ENCODE peak calls at places on chromosomes 1 and 21, in six cellular contexts. One of them, this sample, is unnamed.

GRCh38 chr1:168155910-168156309 is 19.2 kb upstream of the GPR161 start:
- DNase-seq in esophagus muscularis mucosa: no peak
- DNase-seq in A549: no peak
- DNase-seq in breast epithelium: no peak
- DNase-seq in uterus: no peak
- DNase-seq in HCT116: no peak
- DNase-seq in this sample: no peak

GRCh38 chr1:8384577-8384976 is 66.7 kb downstream of the SLC45A1 start:
- DNase-seq in esophagus muscularis mucosa: no peak
- DNase-seq in A549: no peak
- DNase-seq in breast epithelium: no peak
- DNase-seq in uterus: no peak
- DNase-seq in HCT116: no peak
- DNase-seq in this sample: no peak

GRCh38 chr1:8015036-8015808 is 10.9 kb downstream of the ERRFI1 start:
- DNase-seq in esophagus muscularis mucosa: no peak
- DNase-seq in A549: peak
- DNase-seq in breast epithelium: no peak
- DNase-seq in uterus: peak
- DNase-seq in HCT116: no peak
- DNase-seq in this sample: peak

GRCh38 chr1:76862447-76862846 is 4.8 kb upstream of the ST6GALNAC5 start:
- DNase-seq in esophagus muscularis mucosa: no peak
- DNase-seq in A549: no peak
- DNase-seq in breast epithelium: no peak
- DNase-seq in uterus: no peak
- DNase-seq in HCT116: no peak
- DNase-seq in this sample: no peak

GRCh38 chr1:3625151-3625907 is 514 bp downstream of the TPRG1L start:
- DNase-seq in esophagus muscularis mucosa: no peak
- DNase-seq in A549: peak
- DNase-seq in breast epithelium: no peak
- DNase-seq in uterus: no peak
- DNase-seq in HCT116: no peak
- DNase-seq in this sample: peak

GRCh38 chr1:18128298-18128697 is 20.7 kb downstream of the IGSF21 start:
- DNase-seq in esophagus muscularis mucosa: no peak
- DNase-seq in A549: no peak
- DNase-seq in breast epithelium: no peak
- DNase-seq in uterus: no peak
- DNase-seq in HCT116: no peak
- DNase-seq in this sample: no peak

GRCh38 chr1:159821171-159821867 is 5.4 kb upstream of the SLAMF8 start:
- DNase-seq in esophagus muscularis mucosa: no peak
- DNase-seq in A549: peak
- DNase-seq in breast epithelium: no peak
- DNase-seq in uterus: no peak
- DNase-seq in HCT116: no peak
- DNase-seq in this sample: no peak

GRCh38 chr21:37758997-37759396 is 157.3 kb downstream of the KCNJ6 start:
- DNase-seq in esophagus muscularis mucosa: no peak
- DNase-seq in A549: peak
- DNase-seq in breast epithelium: no peak
- DNase-seq in uterus: no peak
- DNase-seq in HCT116: no peak
- DNase-seq in this sample: peak

GRCh38 chr1:2583871-2584341 is 2.7 kb upstream of the PRXL2B start:
- DNase-seq in esophagus muscularis mucosa: no peak
- DNase-seq in A549: peak
- DNase-seq in breast epithelium: no peak
- DNase-seq in uterus: no peak
- DNase-seq in HCT116: no peak
- DNase-seq in this sample: no peak

GRCh38 chr1:47931395-47931794 is 65.8 kb downstream of the TRABD2B start:
- DNase-seq in esophagus muscularis mucosa: no peak
- DNase-seq in A549: peak
- DNase-seq in breast epithelium: no peak
- DNase-seq in uterus: no peak
- DNase-seq in HCT116: peak
- DNase-seq in this sample: no peak

GRCh38 chr1:200245492-200245891 is 164.3 kb downstream of the ZNF281 start:
- DNase-seq in esophagus muscularis mucosa: no peak
- DNase-seq in A549: peak
- DNase-seq in breast epithelium: no peak
- DNase-seq in uterus: no peak
- DNase-seq in HCT116: no peak
- DNase-seq in this sample: peak

GRCh38 chr1:213296558-213296957 is 245.5 kb downstream of the RPS6KC1 start:
- DNase-seq in esophagus muscularis mucosa: no peak
- DNase-seq in A549: no peak
- DNase-seq in breast epithelium: no peak
- DNase-seq in uterus: no peak
- DNase-seq in HCT116: no peak
- DNase-seq in this sample: no peak

GRCh38 chr1:213821943-213822334 is 165.8 kb upstream of the PROX1 start:
- DNase-seq in esophagus muscularis mucosa: no peak
- DNase-seq in A549: no peak
- DNase-seq in breast epithelium: no peak
- DNase-seq in uterus: no peak
- DNase-seq in HCT116: no peak
- DNase-seq in this sample: no peak

GRCh38 chr1:204647114-204647804 is 38.3 kb downstream of the LRRN2 start:
- DNase-seq in esophagus muscularis mucosa: no peak
- DNase-seq in A549: peak
- DNase-seq in breast epithelium: no peak
- DNase-seq in uterus: no peak
- DNase-seq in HCT116: peak
- DNase-seq in this sample: peak

GRCh38 chr1:156571261-156571958 is 955 bp downstream of the IQGAP3 start:
- DNase-seq in esophagus muscularis mucosa: no peak
- DNase-seq in A549: peak
- DNase-seq in breast epithelium: no peak
- DNase-seq in uterus: no peak
- DNase-seq in HCT116: no peak
- DNase-seq in this sample: peak

GRCh38 chr1:194024659-194025058 is 838.2 kb upstream of the B3GALT2 start:
- DNase-seq in esophagus muscularis mucosa: no peak
- DNase-seq in A549: no peak
- DNase-seq in breast epithelium: no peak
- DNase-seq in uterus: no peak
- DNase-seq in HCT116: no peak
- DNase-seq in this sample: no peak

GRCh38 chr1:61011514-61012263 is 70.7 kb upstream of the NFIA start:
- DNase-seq in esophagus muscularis mucosa: no peak
- DNase-seq in A549: no peak
- DNase-seq in breast epithelium: no peak
- DNase-seq in uterus: no peak
- DNase-seq in HCT116: no peak
- DNase-seq in this sample: peak

GRCh38 chr1:56788588-56788987 is 30.6 kb downstream of the FYB2 start:
- DNase-seq in esophagus muscularis mucosa: no peak
- DNase-seq in A549: no peak
- DNase-seq in breast epithelium: no peak
- DNase-seq in uterus: no peak
- DNase-seq in HCT116: no peak
- DNase-seq in this sample: no peak

GRCh38 chr21:15804247-15804985 is 74.6 kb downstream of the USP25 start:
- DNase-seq in esophagus muscularis mucosa: no peak
- DNase-seq in A549: no peak
- DNase-seq in breast epithelium: no peak
- DNase-seq in uterus: no peak
- DNase-seq in HCT116: no peak
- DNase-seq in this sample: no peak

GRCh38 chr21:38909929-38910328 is 104.2 kb downstream of the ETS2 start:
- DNase-seq in esophagus muscularis mucosa: no peak
- DNase-seq in A549: no peak
- DNase-seq in breast epithelium: no peak
- DNase-seq in uterus: no peak
- DNase-seq in HCT116: no peak
- DNase-seq in this sample: no peak

GRCh38 chr1:165678509-165678908 is 19.9 kb downstream of the ALDH9A1 start:
- DNase-seq in esophagus muscularis mucosa: no peak
- DNase-seq in A549: no peak
- DNase-seq in breast epithelium: no peak
- DNase-seq in uterus: no peak
- DNase-seq in HCT116: no peak
- DNase-seq in this sample: no peak

GRCh38 chr1:101181930-101182329 is 54.9 kb upstream of the S1PR1 start:
- DNase-seq in esophagus muscularis mucosa: no peak
- DNase-seq in A549: no peak
- DNase-seq in breast epithelium: no peak
- DNase-seq in uterus: no peak
- DNase-seq in HCT116: no peak
- DNase-seq in this sample: no peak

GRCh38 chr1:20661235-20662109 is at the start of gene DDOST:
- DNase-seq in esophagus muscularis mucosa: peak
- DNase-seq in A549: peak
- DNase-seq in breast epithelium: peak
- DNase-seq in uterus: peak
- DNase-seq in HCT116: peak
- DNase-seq in this sample: peak
- TF ChIP-seq POLR2A in esophagus muscularis mucosa: peak
- TF ChIP-seq POLR2A in A549: peak
- TF ChIP-seq POLR2A in breast epithelium: no peak
- TF ChIP-seq POLR2A in uterus: peak
- TF ChIP-seq POLR2A in HCT116: peak
- TF ChIP-seq POLR2A in this sample: peak

DNA sequence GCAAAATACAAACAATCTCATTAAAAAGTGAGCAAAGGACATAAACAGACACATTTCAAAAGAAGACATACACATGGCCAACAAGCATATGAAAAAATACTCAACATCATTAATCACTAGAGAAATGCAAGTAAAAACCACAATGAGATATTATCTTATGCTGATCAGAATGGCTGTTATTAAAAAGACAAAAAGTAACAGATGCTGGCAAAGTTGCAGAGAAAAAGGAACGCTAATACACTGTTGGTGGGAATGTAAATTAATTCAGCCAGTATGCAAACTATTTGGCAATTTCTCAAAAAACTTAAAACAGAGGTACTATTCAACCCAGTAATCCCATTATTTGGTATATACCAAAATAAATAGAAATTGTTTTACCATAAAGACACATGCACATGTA is 32.2 kb upstream of the TNFSF18 start:
- DNase-seq in esophagus muscularis mucosa: no peak
- DNase-seq in A549: no peak
- DNase-seq in breast epithelium: no peak
- DNase-seq in uterus: no peak
- DNase-seq in HCT116: no peak
- DNase-seq in this sample: no peak
- TF ChIP-seq POLR2A in esophagus muscularis mucosa: no peak
- TF ChIP-seq POLR2A in A549: no peak
- TF ChIP-seq POLR2A in breast epithelium: no peak
- TF ChIP-seq POLR2A in uterus: no peak
- TF ChIP-seq POLR2A in HCT116: no peak
- TF ChIP-seq POLR2A in this sample: no peak

GRCh38 chr21:42925114-42925907 is at the start of gene ERVH48-1:
- DNase-seq in esophagus muscularis mucosa: no peak
- DNase-seq in A549: no peak
- DNase-seq in breast epithelium: no peak
- DNase-seq in uterus: no peak
- DNase-seq in HCT116: no peak
- DNase-seq in this sample: no peak

GRCh38 chr21:42921912-42922311 is 3.5 kb downstream of the ERVH48-1 start:
- DNase-seq in esophagus muscularis mucosa: no peak
- DNase-seq in A549: no peak
- DNase-seq in breast epithelium: no peak
- DNase-seq in uterus: no peak
- DNase-seq in HCT116: no peak
- DNase-seq in this sample: peak

GRCh38 chr21:42922918-42923317 is 2.5 kb downstream of the ERVH48-1 start:
- DNase-seq in esophagus muscularis mucosa: no peak
- DNase-seq in A549: no peak
- DNase-seq in breast epithelium: no peak
- DNase-seq in uterus: no peak
- DNase-seq in HCT116: no peak
- DNase-seq in this sample: no peak

GRCh38 chr21:42924433-42924751 is 1.0 kb downstream of the ERVH48-1 start:
- DNase-seq in esophagus muscularis mucosa: no peak
- DNase-seq in A549: no peak
- DNase-seq in breast epithelium: no peak
- DNase-seq in uterus: no peak
- DNase-seq in HCT116: no peak
- DNase-seq in this sample: no peak

GRCh38 chr21:42923553-42924432 is 1.6 kb downstream of the ERVH48-1 start:
- DNase-seq in esophagus muscularis mucosa: peak
- DNase-seq in A549: peak
- DNase-seq in breast epithelium: peak
- DNase-seq in uterus: peak
- DNase-seq in HCT116: peak
- DNase-seq in this sample: peak
- TF ChIP-seq POLR2A in esophagus muscularis mucosa: no peak
- TF ChIP-seq POLR2A in A549: no peak
- TF ChIP-seq POLR2A in breast epithelium: no peak
- TF ChIP-seq POLR2A in uterus: no peak
- TF ChIP-seq POLR2A in HCT116: no peak
- TF ChIP-seq POLR2A in this sample: peak

DNA sequence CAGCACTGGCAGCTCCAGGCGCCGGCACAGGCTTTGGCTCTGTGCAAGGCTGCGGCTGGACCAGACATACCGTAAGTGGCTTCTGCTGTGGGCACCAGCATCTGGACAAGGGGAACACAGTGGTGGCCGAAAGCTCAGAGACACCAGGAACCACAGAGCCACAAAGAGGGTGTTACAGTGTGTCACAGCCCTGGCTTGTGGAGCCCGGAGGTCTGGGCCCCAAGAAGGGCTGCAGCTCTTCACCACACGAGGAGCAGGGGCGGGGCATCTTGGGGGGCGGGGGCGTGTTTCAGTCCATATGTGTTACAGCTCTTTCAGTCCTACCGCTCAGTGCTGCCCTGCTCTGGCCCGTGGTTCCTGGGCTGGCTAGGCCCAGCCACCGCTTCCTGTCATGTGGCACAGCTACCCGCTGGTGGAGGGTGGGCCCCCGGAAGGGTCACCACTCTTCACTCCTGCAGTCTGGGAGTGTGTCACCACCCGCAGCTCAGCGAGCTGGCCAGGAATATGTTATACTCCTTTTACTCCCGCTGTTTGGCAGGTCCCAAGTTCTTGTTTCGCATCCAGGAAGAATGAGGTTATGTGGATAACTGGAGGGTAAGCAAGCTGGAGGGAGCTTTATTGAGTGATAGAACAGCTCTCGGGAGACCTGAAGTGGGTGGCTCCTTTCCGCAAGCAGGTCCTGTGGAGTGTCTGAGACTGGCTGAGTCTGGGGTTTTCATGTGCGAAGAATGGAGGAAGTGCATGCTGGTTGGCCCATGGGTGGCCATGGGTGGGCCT is 3.3 kb upstream of the LSM10 start:
- DNase-seq in esophagus muscularis mucosa: peak
- DNase-seq in A549: peak
- DNase-seq in breast epithelium: peak
- DNase-seq in uterus: peak
- DNase-seq in HCT116: peak
- DNase-seq in this sample: peak
- TF ChIP-seq POLR2A in esophagus muscularis mucosa: peak
- TF ChIP-seq POLR2A in A549: no peak
- TF ChIP-seq POLR2A in breast epithelium: no peak
- TF ChIP-seq POLR2A in uterus: no peak
- TF ChIP-seq POLR2A in HCT116: peak
- TF ChIP-seq POLR2A in this sample: peak